ENCODE peak calls at places on chromosomes 12 and 14, in five cellular contexts. V is K562, E is kidney, J is stomach, H is GM06990. O is an unnamed sample.

GRCh38 chr14:56198438-56198837 is 80.2 kb downstream of the PELI2 start:
- DNase-seq in V (no peak), H (no peak), J (no peak), E (no peak), O (no peak)

GRCh38 chr12:120468846-120469449 is 600 bp downstream of the SRSF9 start:
- DNase-seq in J (peak), E (peak), V (peak), H (no peak), O (no peak)

GRCh38 chr12:6193853-6194815 is 6.1 kb upstream of the CD9 start:
- DNase-seq in E (no peak), J (peak), H (no peak), V (no peak), O (no peak)

GRCh38 chr12:272942-273906 is 10.6 kb upstream of the SLC6A13 start:
- DNase-seq in V (no peak), E (no peak), J (no peak), H (no peak), O (peak)

GRCh38 chr12:93785262-93786010 is 108.3 kb downstream of the CRADD start:
- DNase-seq in J (no peak), H (no peak), E (peak), V (peak), O (no peak)

GRCh38 chr12:3223601-3224529 is 146.7 kb downstream of the TSPAN9 start:
- DNase-seq in H (no peak), E (no peak), J (no peak), V (no peak), O (no peak)

GRCh38 chr12:48002773-48003218 is 1.5 kb downstream of the COL2A1 start:
- DNase-seq in E (peak), J (peak), V (no peak), H (no peak), O (no peak)

GRCh38 chr12:44571031-44571550 is 305.0 kb downstream of the NELL2 start:
- DNase-seq in H (peak), J (no peak), E (no peak), V (no peak), O (no peak)

GRCh38 chr12:50353869-50354593 is 42.4 kb downstream of the FAM186A start:
- DNase-seq in H (no peak), J (no peak), E (no peak), V (no peak), O (no peak)

GRCh38 chr14:74141703-74142102 is 56.9 kb downstream of the LIN52 start:
- DNase-seq in V (no peak), E (no peak), J (no peak), H (no peak), O (no peak)

GRCh38 chr14:64997108-64997794 is 10.6 kb downstream of the FNTB start:
- DNase-seq in H (no peak), J (no peak), E (no peak), V (no peak), O (no peak)

GRCh38 chr12:132204064-132204821 is 60.0 kb downstream of the NOC4L start:
- DNase-seq in J (no peak), H (no peak), E (no peak), V (no peak), O (no peak)

GRCh38 chr12:7439579-7440505 is 4.1 kb downstream of the CD163L1 start:
- DNase-seq in E (peak), J (no peak), V (peak), H (no peak), O (no peak)

GRCh38 chr12:65470261-65470660 is 191.8 kb downstream of the MSRB3 start:
- DNase-seq in J (no peak), H (no peak), V (no peak), E (no peak), O (no peak)

GRCh38 chr14:76967788-76968187 is 60.7 kb downstream of the IRF2BPL start:
- DNase-seq in J (no peak), H (no peak), E (no peak), V (no peak), O (no peak)

GRCh38 chr14:65972346-65972745 is 513.8 kb upstream of the CCDC196 start:
- DNase-seq in E (no peak), H (no peak), J (no peak), V (no peak), O (no peak)

GRCh38 chr12:1639538-1639937 is 10.5 kb downstream of the WNT5B start:
- DNase-seq in J (no peak), E (no peak), H (no peak), V (no peak), O (no peak)

GRCh38 chr12:120290541-120291312 is 976 bp downstream of the RNU4-2 start:
- DNase-seq in H (no peak), J (peak), E (no peak), V (no peak), O (no peak)

GRCh38 chr14:94655169-94655710 is 43.0 kb downstream of the SERPINA3 start:
- DNase-seq in J (no peak), V (no peak), E (no peak), H (no peak), O (peak)

GRCh38 chr12:37543966-37544668 is 772.5 kb upstream of the ALG10B start:
- DNase-seq in V (no peak), H (no peak), J (no peak), E (no peak), O (no peak)

GRCh38 chr14:78849952-78850351 is 679.8 kb downstream of the NRXN3 start:
- DNase-seq in V (no peak), J (no peak), E (no peak), H (no peak), O (no peak)

GRCh38 chr14:78851189-78851588 is 681.0 kb downstream of the NRXN3 start:
- DNase-seq in J (no peak), E (no peak), H (no peak), V (no peak), O (peak)

GRCh38 chr14:78847801-78848200 is 677.6 kb downstream of the NRXN3 start:
- DNase-seq in V (no peak), H (no peak), J (no peak), E (no peak), O (no peak)

GRCh38 chr14:78848234-78848820 is 678.2 kb downstream of the NRXN3 start:
- DNase-seq in E (no peak), H (no peak), V (peak), J (peak), O (peak)
- TF ChIP-seq CTCF in E (peak), H (peak), V (peak), J (no peak), O (peak)

GRCh38 chr12:123389560-123390351 is 5.8 kb downstream of the KMT5A start:
- DNase-seq in V (peak), J (peak), H (peak), E (peak), O (peak)

GRCh38 chr12:123388948-123389559 is 5.1 kb downstream of the KMT5A start:
- DNase-seq in V (no peak), H (no peak), E (no peak), J (no peak), O (no peak)

GRCh38 chr12:123391546-123392343 is 7.8 kb downstream of the KMT5A start:
- DNase-seq in E (no peak), H (no peak), V (no peak), J (no peak), O (no peak)

GRCh38 chr12:123388218-123388947 is 4.5 kb downstream of the KMT5A start:
- DNase-seq in J (peak), H (peak), E (peak), V (peak), O (no peak)

GRCh38 chr12:123390415-123391093 is 6.6 kb downstream of the KMT5A start:
- DNase-seq in H (no peak), E (no peak), J (no peak), V (no peak), O (no peak)
- H3K4me3 ChIP-seq in H (peak), E (peak), J (peak), V (peak), O (peak)

GRCh38 chr14:89308232-89308959 is 108.6 kb downstream of the FOXN3 start:
- DNase-seq in H (peak), J (no peak), E (no peak), V (no peak), O (no peak)

GRCh38 chr14:89307409-89307808 is 109.6 kb downstream of the FOXN3 start:
- DNase-seq in E (no peak), V (no peak), J (no peak), H (no peak), O (no peak)

GRCh38 chr14:89312937-89313336 is 104.1 kb downstream of the FOXN3 start:
- DNase-seq in H (no peak), J (no peak), E (no peak), V (no peak), O (no peak)

GRCh38 chr14:89309670-89310177 is 107.3 kb downstream of the FOXN3 start:
- DNase-seq in H (no peak), V (no peak), J (no peak), E (no peak), O (no peak)

GRCh38 chr14:89310211-89310610 is 106.8 kb downstream of the FOXN3 start:
- DNase-seq in J (no peak), H (no peak), E (no peak), V (no peak), O (no peak)
- TF ChIP-seq CTCF in J (no peak), H (no peak), E (no peak), V (no peak), O (no peak)

GRCh38 chr14:22485178-22485577 is 103.8 kb downstream of the DAD1 start:
- DNase-seq in H (no peak), V (no peak), E (no peak), J (no peak), O (no peak)

GRCh38 chr14:22483863-22484593 is 105.0 kb downstream of the DAD1 start:
- DNase-seq in H (no peak), E (no peak), J (no peak), V (no peak), O (no peak)

GRCh38 chr14:22482085-22482694 is 106.8 kb downstream of the DAD1 start:
- DNase-seq in E (no peak), H (no peak), J (no peak), V (no peak), O (no peak)

GRCh38 chr14:22482782-22483553 is 106.1 kb downstream of the DAD1 start:
- DNase-seq in V (no peak), J (no peak), H (no peak), E (no peak), O (no peak)

GRCh38 chr14:22484638-22485037 is 104.4 kb downstream of the DAD1 start:
- DNase-seq in J (no peak), V (no peak), E (no peak), H (no peak), O (no peak)
- H3K4me3 ChIP-seq in J (no peak), V (no peak), E (no peak), H (no peak), O (no peak)

GRCh38 chr12:102653406-102653805 is 173.0 kb upstream of the IGF1 start:
- DNase-seq in V (no peak), J (no peak), E (no peak), H (no peak), O (no peak)

GRCh38 chr12:102659200-102659911 is 179.0 kb upstream of the IGF1 start:
- DNase-seq in V (no peak), J (no peak), H (no peak), E (no peak), O (no peak)
- TF ChIP-seq CTCF in V (no peak), J (no peak), H (peak), E (peak), O (peak)

DNA sequence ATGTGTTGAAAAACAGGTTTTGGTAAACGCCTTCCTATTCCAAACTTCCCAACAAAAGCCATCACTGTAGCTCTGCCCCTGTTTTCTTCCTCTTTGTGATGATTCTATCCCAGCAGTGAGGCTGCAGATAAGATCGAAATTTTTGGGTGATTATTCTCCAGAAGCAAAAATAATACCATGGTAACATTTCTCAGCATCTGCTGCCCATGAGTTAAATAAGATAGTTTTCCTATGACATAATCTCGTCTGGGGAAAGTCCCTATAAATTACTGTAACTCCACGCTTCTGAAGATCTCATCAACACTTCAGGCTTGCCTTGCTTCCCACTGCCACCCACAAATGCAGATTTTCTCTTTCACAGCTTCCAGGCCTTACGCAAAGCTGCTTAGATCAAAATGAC is 24.5 kb upstream of the PTPRB start:
- DNase-seq in J (no peak), V (no peak), E (no peak), H (no peak), O (no peak)
- H3K4me3 ChIP-seq in J (no peak), V (no peak), E (no peak), H (no peak), O (no peak)

GRCh38 chr12:110704750-110705149 is 15.8 kb upstream of the HVCN1 start:
- DNase-seq in J (peak), H (no peak), E (no peak), V (no peak), O (peak)
- TF ChIP-seq CTCF in J (no peak), H (peak), E (peak), V (peak), O (peak)

O was measured in LNCaP clone FGC.